ENCODE peak calls at places on chromosomes 12 and 14, in six cellular contexts. R is epithelial cell of esophagus, O is stomach, C is mucosa of descending colon, X is fibroblast of the aortic adventitia, J is fibroblast of lung. D is an unnamed sample.

GRCh38 chr14:32650030-32650429 is 288.6 kb upstream of the NPAS3 start:
- DNase-seq in R (no peak), O (no peak), C (no peak), X (no peak), J (no peak), D (no peak)

GRCh38 chr12:50765325-50765911 is 1.5 kb downstream of the ATF1 start:
- DNase-seq in R (peak), O (peak), C (no peak), X (peak), J (peak), D (peak)

GRCh38 chr12:58557156-58557555 is 363.1 kb downstream of the LRIG3 start:
- DNase-seq in R (peak), O (no peak), C (no peak), X (peak), J (peak), D (no peak)

GRCh38 chr14:88825503-88825902 is 1.1 kb downstream of the TTC8 start:
- DNase-seq in R (no peak), O (no peak), C (no peak), X (no peak), J (no peak), D (no peak)

GRCh38 chr14:96203635-96204034 is 1.0 kb upstream of the BDKRB2 start:
- DNase-seq in R (peak), O (no peak), C (no peak), X (no peak), J (no peak), D (peak)

GRCh38 chr14:54577977-54578376 is 11.0 kb downstream of the SAMD4A start:
- DNase-seq in R (no peak), O (no peak), C (no peak), X (peak), J (peak), D (no peak)

GRCh38 chr12:124465473-124465872 is 101.9 kb downstream of the NCOR2 start:
- DNase-seq in R (no peak), O (no peak), C (no peak), X (no peak), J (no peak), D (no peak)

GRCh38 chr12:85823436-85824179 is 12.6 kb downstream of the RASSF9 start:
- DNase-seq in R (peak), O (no peak), C (no peak), X (peak), J (peak), D (no peak)

GRCh38 chr14:68295316-68295816 is 475.8 kb downstream of the RAD51B start:
- DNase-seq in R (no peak), O (no peak), C (peak), X (no peak), J (no peak), D (peak)

GRCh38 chr12:39505025-39505424 is 62.1 kb upstream of the KIF21A start:
- DNase-seq in R (peak), O (no peak), C (no peak), X (no peak), J (no peak), D (no peak)

GRCh38 chr14:69259531-69260245 is at the start of gene GALNT16:
- DNase-seq in R (peak), O (peak), C (peak), X (no peak), J (no peak), D (peak)

GRCh38 chr14:50937325-50937724 is 7.0 kb downstream of the PYGL start:
- DNase-seq in R (peak), O (no peak), C (no peak), X (peak), J (peak), D (no peak)

GRCh38 chr12:99960312-99960711 is 24.4 kb downstream of the ANKS1B start:
- DNase-seq in R (no peak), O (no peak), C (no peak), X (peak), J (no peak), D (no peak)

GRCh38 chr12:89574736-89575208 is 48.9 kb upstream of the POC1B start:
- DNase-seq in R (no peak), O (no peak), C (no peak), X (peak), J (peak), D (no peak)

GRCh38 chr12:106226884-106227640 is 20.8 kb downstream of the CKAP4 start:
- DNase-seq in R (peak), O (no peak), C (no peak), X (peak), J (peak), D (no peak)

GRCh38 chr14:80433811-80434210 is 222.5 kb upstream of the DIO2 start:
- DNase-seq in R (no peak), O (no peak), C (no peak), X (no peak), J (no peak), D (no peak)

GRCh38 chr12:116766285-116766684 is 28.2 kb downstream of the RNFT2 start:
- DNase-seq in R (no peak), O (no peak), C (no peak), X (no peak), J (no peak), D (no peak)

GRCh38 chr14:89025581-89026236 is 201.3 kb downstream of the TTC8 start:
- DNase-seq in R (no peak), O (no peak), C (no peak), X (peak), J (peak), D (no peak)

GRCh38 chr14:105089746-105090492 is 24.7 kb upstream of the GPR132 start:
- DNase-seq in R (no peak), O (no peak), C (peak), X (no peak), J (no peak), D (no peak)

GRCh38 chr14:54446201-54446693 is 5.1 kb upstream of the CNIH1 start:
- DNase-seq in R (peak), O (no peak), C (peak), X (peak), J (peak), D (no peak)

GRCh38 chr14:37171678-37172023 is 755 bp downstream of the SLC25A21 start:
- DNase-seq in R (no peak), O (no peak), C (no peak), X (no peak), J (no peak), D (no peak)

GRCh38 chr12:51926718-51927117 is 19.4 kb downstream of the ACVRL1 start:
- DNase-seq in R (peak), O (peak), C (peak), X (peak), J (peak), D (peak)

GRCh38 chr14:49586673-49587460 is 687 bp upstream of the RPS29 start:
- DNase-seq in R (peak), O (no peak), C (peak), X (peak), J (peak), D (no peak)

GRCh38 chr14:68792830-68793733 is at the start of gene ZFP36L1:
- DNase-seq in R (peak), O (peak), C (peak), X (peak), J (peak), D (peak)

GRCh38 chr14:88013750-88014349 is 8.9 kb downstream of the GPR65 start:
- DNase-seq in R (peak), O (peak), C (peak), X (peak), J (peak), D (peak)

GRCh38 chr14:101948666-101949205 is 15.6 kb upstream of the DYNC1H1 start:
- DNase-seq in R (no peak), O (no peak), C (no peak), X (no peak), J (no peak), D (peak)

GRCh38 chr14:85301506-85301905 is 228.4 kb upstream of the FLRT2 start:
- DNase-seq in R (no peak), O (no peak), C (no peak), X (no peak), J (no peak), D (no peak)

GRCh38 chr12:30862486-30862885 is 64.1 kb upstream of the TSPAN11 start:
- DNase-seq in R (no peak), O (no peak), C (no peak), X (peak), J (peak), D (no peak)

GRCh38 chr14:103220982-103221641 is 97.9 kb downstream of the TNFAIP2 start:
- DNase-seq in R (no peak), O (no peak), C (no peak), X (peak), J (no peak), D (no peak)

GRCh38 chr12:129531004-129531403 is 372.8 kb downstream of the TMEM132D start:
- DNase-seq in R (peak), O (peak), C (peak), X (no peak), J (no peak), D (peak)

GRCh38 chr12:12794686-12795085 is 9.2 kb downstream of the APOLD1 start:
- DNase-seq in R (peak), O (no peak), C (no peak), X (no peak), J (no peak), D (no peak)

GRCh38 chr12:115632323-115632722 is 645.2 kb downstream of the MED13L start:
- DNase-seq in R (peak), O (no peak), C (no peak), X (peak), J (peak), D (no peak)

GRCh38 chr12:96136129-96136528 is 58.0 kb upstream of the ELK3 start:
- DNase-seq in R (no peak), O (no peak), C (no peak), X (peak), J (peak), D (no peak)

GRCh38 chr12:13976028-13976584 is 5.3 kb downstream of the GRIN2B start:
- DNase-seq in R (no peak), O (no peak), C (no peak), X (no peak), J (no peak), D (no peak)

GRCh38 chr12:13973981-13974380 is 7.4 kb downstream of the GRIN2B start:
- DNase-seq in R (no peak), O (peak), C (no peak), X (no peak), J (no peak), D (peak)

GRCh38 chr12:13968281-13968680 is 13.1 kb downstream of the GRIN2B start:
- DNase-seq in R (no peak), O (no peak), C (no peak), X (no peak), J (no peak), D (no peak)

DNA sequence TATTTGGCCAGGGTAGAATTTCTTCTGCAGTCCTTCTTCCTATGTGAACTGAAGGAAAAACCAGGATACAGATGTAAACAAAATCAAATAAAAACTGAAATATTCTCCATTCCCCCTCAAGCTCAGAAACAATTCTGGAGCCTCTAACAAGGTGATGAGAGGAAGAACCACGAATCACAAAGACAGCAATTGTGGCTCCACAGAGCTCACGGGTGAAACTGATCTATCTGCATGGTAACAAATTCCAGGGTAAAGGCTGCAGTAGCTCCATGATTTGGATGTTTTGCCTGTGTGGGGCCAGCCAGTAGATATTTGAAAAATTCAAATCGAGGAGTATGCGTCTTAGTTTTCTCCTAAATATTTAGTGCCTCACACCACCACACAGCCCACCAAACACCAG is 10.6 kb downstream of the GRIN2B start:
- DNase-seq in R (no peak), O (no peak), C (no peak), X (no peak), J (no peak), D (no peak)
- H3K4me3 ChIP-seq in R (no peak), O (no peak), C (no peak), X (no peak), J (no peak), D (no peak)

DNA sequence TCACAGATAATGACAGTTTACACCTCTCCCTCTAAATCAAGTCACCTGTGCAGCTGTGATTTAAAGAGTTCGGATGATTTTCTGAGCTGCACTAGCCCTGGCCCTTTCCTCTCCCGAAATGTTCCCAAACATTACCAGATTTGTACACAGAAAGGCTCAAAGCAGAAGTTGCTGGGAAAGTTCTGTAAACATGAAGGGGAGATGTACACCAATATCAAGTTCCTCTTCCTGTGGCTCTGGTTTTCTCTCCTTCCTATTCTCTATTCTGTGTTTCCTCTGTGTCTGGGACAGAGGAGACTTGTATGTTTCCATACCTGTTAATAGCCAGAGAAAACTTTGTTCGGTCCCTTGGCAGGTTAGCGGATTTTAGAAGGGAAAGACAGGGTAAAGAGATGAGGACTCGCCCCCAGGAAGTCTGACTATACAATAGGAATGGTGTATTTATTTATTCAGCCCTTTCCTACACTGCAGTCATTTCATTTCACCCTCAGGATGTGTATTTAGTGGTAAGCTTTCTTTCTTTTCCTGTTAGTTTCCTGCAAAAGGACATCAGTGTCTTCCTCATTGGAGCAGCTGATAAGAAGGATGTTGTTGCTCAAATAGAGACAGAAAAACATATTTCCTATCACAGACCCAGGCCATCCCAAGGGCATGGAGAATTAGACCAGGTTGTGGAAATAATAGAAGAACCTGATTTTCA is 7.6 kb upstream of the NUMB start:
- DNase-seq in R (no peak), O (no peak), C (no peak), X (no peak), J (peak), D (no peak)
- H3K4me3 ChIP-seq in R (no peak), O (no peak), C (no peak), X (no peak), J (no peak), D (no peak)

GRCh38 chr12:55827806-55828205 is 1.6 kb downstream of the DNAJC14 start:
- DNase-seq in R (no peak), O (no peak), C (no peak), X (no peak), J (no peak), D (no peak)
- H3K4me3 ChIP-seq in R (no peak), O (no peak), C (no peak), X (peak), J (peak), D (no peak)

GRCh38 chr12:22333186-22333745 is 1.2 kb downstream of the ST8SIA1 start:
- DNase-seq in R (no peak), O (no peak), C (no peak), X (peak), J (peak), D (no peak)
- H3K4me3 ChIP-seq in R (peak), O (peak), C (peak), X (peak), J (peak), D (no peak)

GRCh38 chr12:68807576-68808387 is at the start of gene MDM2:
- DNase-seq in R (peak), O (peak), C (peak), X (peak), J (peak), D (peak)

GRCh38 chr12:68805592-68806120 is 2.3 kb upstream of the MDM2 start:
- DNase-seq in R (peak), O (no peak), C (no peak), X (no peak), J (no peak), D (no peak)

GRCh38 chr12:68804654-68805591 is 3.1 kb upstream of the MDM2 start:
- DNase-seq in R (no peak), O (no peak), C (peak), X (no peak), J (no peak), D (peak)

GRCh38 chr12:68808388-68809189 is 612 bp downstream of the MDM2 start:
- DNase-seq in R (peak), O (peak), C (peak), X (peak), J (peak), D (peak)

GRCh38 chr12:68806488-68807237 is 1.3 kb upstream of the MDM2 start:
- DNase-seq in R (no peak), O (no peak), C (no peak), X (no peak), J (no peak), D (no peak)
- H3K4me3 ChIP-seq in R (no peak), O (peak), C (no peak), X (no peak), J (no peak), D (no peak)

DNA sequence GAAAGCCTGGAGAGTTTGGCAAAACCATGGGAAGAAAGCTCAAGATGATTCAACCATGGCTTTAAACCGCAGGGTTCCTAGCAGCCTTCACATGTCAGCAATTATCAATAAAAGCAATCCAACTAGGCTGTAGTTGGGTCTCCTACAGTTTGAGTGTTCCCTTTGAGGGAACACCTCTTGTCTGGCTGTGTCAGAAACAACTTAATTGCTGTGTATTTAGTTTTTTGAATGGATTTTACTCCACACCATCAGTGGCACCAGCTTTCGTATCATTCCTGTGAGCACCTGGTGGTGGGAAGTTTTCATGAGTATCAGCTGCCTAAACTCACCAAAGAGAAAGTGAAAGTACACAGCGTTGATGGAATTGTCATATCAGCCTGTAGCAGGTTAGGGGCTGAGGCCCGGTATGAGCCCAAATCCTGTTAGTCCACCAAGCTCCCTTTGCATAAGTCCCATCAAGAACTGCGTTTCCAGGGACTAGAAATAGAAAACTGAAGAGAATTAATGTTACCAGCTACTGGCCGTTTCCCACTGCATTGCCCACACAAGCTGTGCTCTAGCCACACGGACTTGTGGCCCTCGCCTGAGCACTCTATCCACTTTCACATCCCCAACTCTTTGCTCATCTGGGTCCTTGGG is 10.9 kb upstream of the IL26 start:
- DNase-seq in R (no peak), O (no peak), C (peak), X (peak), J (no peak), D (peak)
- H3K4me3 ChIP-seq in R (no peak), O (peak), C (no peak), X (no peak), J (no peak), D (no peak)

DNA sequence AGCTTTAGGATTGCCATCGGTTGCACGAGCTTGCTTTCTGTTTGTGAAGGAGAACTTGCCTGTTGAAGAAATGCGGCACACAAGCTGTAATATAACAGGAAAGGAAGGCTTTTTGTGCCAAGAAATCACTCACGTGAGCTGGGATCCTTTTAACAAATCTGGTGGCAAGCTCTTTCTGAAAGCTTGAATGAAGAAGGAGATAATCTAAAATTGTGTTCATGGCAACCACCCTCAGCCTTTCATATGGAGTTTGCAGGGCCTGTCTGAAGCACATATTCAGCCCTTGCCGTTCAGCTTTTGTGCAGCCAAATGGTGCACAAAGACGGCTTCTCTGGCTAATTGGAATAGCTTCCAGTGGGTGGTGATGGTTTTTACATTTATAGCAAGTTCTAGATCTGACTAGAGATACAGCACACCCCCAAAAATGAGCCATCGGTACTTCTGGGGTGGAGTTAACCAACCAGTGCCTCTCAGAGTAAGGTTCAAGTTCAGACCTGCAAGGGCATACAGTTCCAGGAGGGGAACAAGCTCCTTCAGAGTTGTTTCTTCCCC is 107.4 kb downstream of the AEBP2 start:
- DNase-seq in R (peak), O (no peak), C (no peak), X (peak), J (peak), D (no peak)
- H3K4me3 ChIP-seq in R (no peak), O (no peak), C (no peak), X (peak), J (peak), D (no peak)

GRCh38 chr14:76962303-76962660 is 66.2 kb downstream of the IRF2BPL start:
- DNase-seq in R (no peak), O (no peak), C (peak), X (no peak), J (no peak), D (no peak)
- H3K4me3 ChIP-seq in R (peak), O (peak), C (no peak), X (peak), J (peak), D (no peak)